ENCODE peak calls at places on chromosomes 6 and 20, in eight cellular contexts. S is Ammon's horn; K is ELR; X is stimulated activated CD8-positive, alpha-beta memory T cell treated with anti-CD3 and anti-CD28 coated beads, Interleukin-4, amount 100 ng/mL, for 24 hours; W is lower lobe of right lung; M is GM13976; B is NAMALWA; R is stromal cell of bone marrow. U is an unnamed sample.

GRCh38 chr6:82687855-82688254 is 324.2 kb downstream of the TPBG start:
- DNase-seq in S (no peak), K (no peak), X (no peak), W (no peak), M (no peak), B (no peak), R (no peak), U (no peak)

GRCh38 chr20:50518270-50518721 is 8.1 kb downstream of the PTPN1 start:
- DNase-seq in S (no peak), K (peak; percentile 84), X (no peak), W (no peak), M (no peak), B (no peak), R (no peak), U (no peak)

GRCh38 chr6:119636060-119636459 is 286.5 kb upstream of the MAN1A1 start:
- DNase-seq in S (no peak), K (no peak), X (no peak), W (no peak), M (no peak), B (no peak), R (no peak), U (no peak)

GRCh38 chr6:40807484-40807883 is 220.3 kb upstream of the LRFN2 start:
- DNase-seq in S (peak; percentile 25), K (peak; percentile 58), X (no peak), W (no peak), M (no peak), B (no peak), R (peak; percentile 30), U (no peak)

GRCh38 chr6:37698264-37699137 is 818 bp upstream of the MDGA1 start:
- DNase-seq in S (peak; percentile 45), K (peak; percentile 71), X (peak; percentile 60), W (peak; percentile 63), M (peak; percentile 67), B (peak; percentile 23), R (no peak), U (no peak)

GRCh38 chr6:3912366-3913076 is 63.3 kb downstream of the FAM50B start:
- DNase-seq in S (no peak), K (no peak), X (no peak), W (no peak), M (no peak), B (no peak), R (no peak), U (no peak)

GRCh38 chr6:23111984-23112383 is 542.6 kb downstream of the HDGFL1 start:
- DNase-seq in S (no peak), K (peak; percentile 40), X (no peak), W (no peak), M (no peak), B (no peak), R (no peak), U (no peak)

GRCh38 chr6:11878735-11879134 is 100.1 kb upstream of the ADTRP start:
- DNase-seq in S (no peak), K (no peak), X (no peak), W (no peak), M (no peak), B (no peak), R (no peak), U (no peak)

GRCh38 chr6:2384518-2384917 is 139.1 kb upstream of the GMDS start:
- DNase-seq in S (no peak), K (no peak), X (no peak), W (no peak), M (no peak), B (no peak), R (no peak), U (no peak)

GRCh38 chr20:25011261-25011660 is 18.7 kb upstream of the APMAP start:
- DNase-seq in S (no peak), K (no peak), X (no peak), W (no peak), M (no peak), B (no peak), R (no peak), U (no peak)

GRCh38 chr6:78397537-78397936 is 469.8 kb upstream of the IRAK1BP1 start:
- DNase-seq in S (no peak), K (no peak), X (no peak), W (no peak), M (no peak), B (no peak), R (no peak), U (no peak)

GRCh38 chr6:107418118-107418517 is 41.2 kb downstream of the PDSS2 start:
- DNase-seq in S (no peak), K (peak; percentile 54), X (no peak), W (no peak), M (peak; percentile 20), B (peak; percentile 50), R (no peak), U (peak; percentile 4)

GRCh38 chr6:51618563-51618962 is 468.9 kb downstream of the PKHD1 start:
- DNase-seq in S (no peak), K (peak; percentile 5), X (no peak), W (no peak), M (no peak), B (peak; percentile 49), R (no peak), U (no peak)

GRCh38 chr6:152952045-152952444 is 30.8 kb downstream of the FBXO5 start:
- DNase-seq in S (no peak), K (peak; percentile 73), X (no peak), W (no peak), M (no peak), B (no peak), R (no peak), U (no peak)

GRCh38 chr20:56859751-56860366 is 230.8 kb downstream of the TFAP2C start:
- DNase-seq in S (no peak), K (no peak), X (no peak), W (no peak), M (no peak), B (no peak), R (no peak), U (no peak)

GRCh38 chr20:2282181-2282580 is 13.6 kb upstream of the TGM3 start:
- DNase-seq in S (no peak), K (no peak), X (no peak), W (no peak), M (no peak), B (no peak), R (no peak), U (no peak)

GRCh38 chr20:35451295-35451694 is 4.1 kb upstream of the CEP250 start:
- DNase-seq in S (no peak), K (no peak), X (no peak), W (no peak), M (no peak), B (no peak), R (no peak), U (no peak)